ENCODE peak calls at places on chromosomes 5 and 9, in seven cellular contexts. O is psoas muscle, Y is tibial artery, L is cardiac muscle cell, H is endothelial cell of umbilical vein, E is neural progenitor cell, R is fibroblast of lung. T is an unnamed sample.

GRCh38 chr5:93665649-93666048 is 75.8 kb downstream of the POU5F2 start:
- DNase-seq in O (no peak), Y (no peak), L (no peak), H (no peak), E (no peak), R (no peak), T (no peak)

GRCh38 chr5:134114886-134115805 is 665 bp downstream of the TCF7 start:
- DNase-seq in O (peak; percentile 42), Y (no peak), L (peak; percentile 65), H (no peak), E (peak; percentile 65), R (no peak), T (no peak)

GRCh38 chr5:74367931-74368330 is 272.6 kb downstream of the ENC1 start:
- DNase-seq in O (peak; percentile 36), Y (no peak), L (no peak), H (no peak), E (no peak), R (no peak), T (no peak)

GRCh38 chr5:146027746-146028145 is 77.6 kb downstream of the PLAC8L1 start:
- DNase-seq in O (no peak), Y (no peak), L (no peak), H (no peak), E (no peak), R (no peak), T (no peak)

GRCh38 chr5:17412760-17413671 is 85.0 kb upstream of the TAF11L2 start:
- DNase-seq in O (no peak), Y (no peak), L (no peak), H (no peak), E (peak; percentile 29), R (no peak), T (no peak)

GRCh38 chr5:14068136-14068535 is 75.0 kb upstream of the TRIO start:
- DNase-seq in O (no peak), Y (no peak), L (peak; percentile 23), H (no peak), E (no peak), R (no peak), T (no peak)

GRCh38 chr5:87258507-87258906 is 9.2 kb upstream of the RASA1 start:
- DNase-seq in O (no peak), Y (no peak), L (no peak), H (no peak), E (no peak), R (no peak), T (no peak)

GRCh38 chr5:9490494-9491097 is 55.3 kb downstream of the SEMA5A start:
- DNase-seq in O (no peak), Y (no peak), L (no peak), H (no peak), E (no peak), R (no peak), T (no peak)

GRCh38 chr5:125486634-125487033 is 740.2 kb upstream of the ZNF608 start:
- DNase-seq in O (no peak), Y (no peak), L (no peak), H (peak; percentile 35), E (no peak), R (peak; percentile 53), T (no peak)

GRCh38 chr5:42566658-42567313 is 143.5 kb downstream of the GHR start:
- DNase-seq in O (no peak), Y (no peak), L (no peak), H (no peak), E (no peak), R (peak; percentile 75), T (no peak)

GRCh38 chr9:130664191-130665028 is at the start of gene PRDM12:
- DNase-seq in O (no peak), Y (no peak), L (no peak), H (no peak), E (peak; percentile 66), R (no peak), T (no peak)

GRCh38 chr5:128455861-128456361 is 82.1 kb downstream of the FBN2 start:
- DNase-seq in O (no peak), Y (no peak), L (no peak), H (no peak), E (peak; percentile 79), R (no peak), T (no peak)

GRCh38 chr5:1967716-1968115 is 85.0 kb upstream of the IRX4 start:
- DNase-seq in O (no peak), Y (no peak), L (no peak), H (no peak), E (no peak), R (no peak), T (no peak)

GRCh38 chr5:76958976-76959767 is 6.3 kb downstream of the CRHBP start:
- DNase-seq in O (no peak), Y (no peak), L (no peak), H (peak; percentile 83), E (no peak), R (peak; percentile 72), T (no peak)

GRCh38 chr5:150789943-150790611 is 11.5 kb downstream of the SMIM3 start:
- DNase-seq in O (peak; percentile 38), Y (peak; percentile 69), L (no peak), H (peak; percentile 87), E (peak; percentile 40), R (peak; percentile 98), T (no peak)

GRCh38 chr5:171614511-171614910 is 171.1 kb upstream of the SMIM23 start:
- DNase-seq in O (no peak), Y (no peak), L (no peak), H (no peak), E (no peak), R (no peak), T (peak; percentile 69)

GRCh38 chr5:44727100-44727499 is 81.6 kb upstream of the MRPS30 start:
- DNase-seq in O (no peak), Y (no peak), L (peak; percentile 34), H (no peak), E (peak; percentile 6), R (no peak), T (no peak)

GRCh38 chr5:128920345-128921215 is 44.7 kb upstream of the SLC27A6 start:
- DNase-seq in O (no peak), Y (no peak), L (peak; percentile 34), H (peak; percentile 90), E (no peak), R (peak; percentile 85), T (no peak)

GRCh38 chr9:21626493-21626892 is 144.4 kb upstream of the IFNE start:
- DNase-seq in O (no peak), Y (no peak), L (no peak), H (no peak), E (no peak), R (no peak), T (no peak)

DNA sequence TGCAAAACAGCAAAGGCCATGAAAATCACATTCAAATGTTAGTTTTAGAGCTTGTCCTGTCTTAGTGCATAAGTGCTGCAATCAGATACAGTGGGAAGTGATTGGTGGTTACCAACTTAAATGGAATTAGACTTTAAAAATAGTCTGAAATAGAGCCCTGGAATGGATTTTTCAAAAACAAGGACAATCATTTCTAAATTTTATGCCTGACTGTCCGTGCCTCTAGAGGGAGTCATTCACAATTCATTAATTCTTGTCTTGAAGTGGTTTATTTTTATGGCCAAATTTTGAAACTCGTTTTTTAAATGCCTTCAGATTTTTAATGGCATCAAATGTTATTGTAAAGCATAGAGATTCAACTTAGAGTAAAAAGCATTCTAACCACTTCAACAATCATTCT is 561.8 kb upstream of the DAB2 start:
- DNase-seq in O (no peak), Y (no peak), L (no peak), H (peak; percentile 4), E (no peak), R (no peak), T (no peak)
- H3K27ac ChIP-seq in O (no peak overlapping the region), Y (no peak overlapping the region), L (no peak overlapping the region), H (no peak overlapping the region), E (no peak overlapping the region), R (no peak overlapping the region), T (no peak overlapping the region)

GRCh38 chr9:137303031-137303892 is 1.2 kb upstream of the NRARP start:
- DNase-seq in O (peak; percentile 15), Y (peak; percentile 64), L (no peak), H (no peak), E (peak; percentile 70), R (no peak), T (peak; percentile 75)

GRCh38 chr9:137305788-137306545 is 3.9 kb upstream of the NRARP start:
- DNase-seq in O (no peak), Y (no peak), L (peak; percentile 0), H (peak; percentile 69), E (peak; percentile 15), R (no peak), T (no peak)

GRCh38 chr9:137303893-137304382 is 1.9 kb upstream of the NRARP start:
- DNase-seq in O (no peak), Y (no peak), L (no peak), H (no peak), E (peak; percentile 25), R (no peak), T (peak; percentile 67)

GRCh38 chr9:137305060-137305787 is 3.2 kb upstream of the NRARP start:
- DNase-seq in O (peak; percentile 43), Y (peak; percentile 75), L (peak; percentile 59), H (peak; percentile 91), E (peak; percentile 90), R (peak; percentile 31), T (peak; percentile 85)

DNA sequence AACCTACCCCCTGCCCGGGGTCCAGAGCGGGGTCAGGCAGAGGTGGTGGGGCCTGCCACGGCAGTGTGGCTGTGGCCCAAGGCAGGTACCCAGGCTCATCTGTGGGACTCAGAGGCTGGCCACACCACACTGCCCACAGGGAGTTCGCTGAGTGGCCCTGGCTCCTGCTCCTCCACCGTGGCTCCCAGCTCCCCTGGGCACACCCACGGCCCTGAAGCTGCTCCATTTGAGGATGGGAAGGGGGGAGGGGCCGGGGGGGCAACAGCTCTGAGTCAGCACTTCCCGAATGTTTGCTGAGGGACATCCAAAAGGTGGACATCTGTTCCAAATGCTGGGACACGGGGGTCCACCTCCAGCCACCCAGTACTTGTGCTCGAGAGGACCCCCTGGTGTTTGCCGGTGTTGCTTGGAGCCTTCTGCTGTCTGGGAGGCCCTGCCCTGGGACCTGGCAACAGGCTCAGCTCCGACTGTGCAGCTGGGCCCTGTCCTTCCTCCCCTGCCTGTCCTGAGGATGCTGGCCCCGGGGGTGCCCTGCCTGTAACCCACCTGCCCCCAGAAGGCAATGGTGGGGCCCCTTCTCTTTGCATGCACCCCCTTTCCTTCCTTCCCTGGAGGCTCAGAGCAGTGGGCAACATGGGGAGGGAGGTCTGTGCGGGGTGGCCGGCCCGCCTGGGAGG is 2.5 kb upstream of the NRARP start:
- DNase-seq in O (no peak), Y (peak; percentile 62), L (peak; percentile 40), H (no peak), E (peak; percentile 27), R (no peak), T (no peak)
- TF ChIP-seq CTCF in O (no peak), Y (no peak), L (peak; percentile 20), H (no peak), E (no peak), R (peak; percentile 18), T (no peak)

GRCh38 chr9:129547869-129548570 is 72.9 kb downstream of the C9orf50 start:
- DNase-seq in O (no peak), Y (no peak), L (no peak), H (no peak), E (no peak), R (no peak), T (no peak)
- H3K27ac ChIP-seq in O (no peak overlapping the region), Y (peak overlapping the region; percentile 95), L (no peak overlapping the region), H (no peak overlapping the region), E (no peak overlapping the region), R (no peak overlapping the region), T (no peak overlapping the region)

GRCh38 chr9:91771027-91771426 is 179.0 kb downstream of the ROR2 start:
- DNase-seq in O (peak; percentile 36), Y (no peak), L (peak; percentile 56), H (no peak), E (peak; percentile 35), R (peak; percentile 96), T (no peak)
- TF ChIP-seq CTCF in O (no peak), Y (no peak), L (peak; percentile 56), H (no peak), E (peak; percentile 40), R (peak; percentile 66), T (peak; percentile 23)